ENCODE peak calls at places on chromosomes 7 and 10, in four cellular contexts. F is heart right ventricle, I is spleen, N is HCT116. T is an unnamed sample.

GRCh38 chr10:18214692-18215563 is 74.7 kb downstream of the CACNB2 start:
- DNase-seq in F (no peak), I (no peak), N (no peak), T (no peak)

GRCh38 chr7:141158562-141158961 is 84.7 kb downstream of the TMEM178B start:
- DNase-seq in I (no peak), N (peak; percentile 38), F (no peak), T (no peak)

GRCh38 chr7:54802841-54803240 is 43.8 kb upstream of the SEC61G start:
- DNase-seq in F (no peak), N (no peak), I (no peak), T (no peak)

GRCh38 chr7:28958235-28958945 is at the start of gene TRIL:
- DNase-seq in N (no peak), I (peak; percentile 84), F (peak; percentile 89), T (no peak)

GRCh38 chr10:43304079-43304686 is 37.3 kb upstream of the RASGEF1A start:
- DNase-seq in I (no peak), N (no peak), F (no peak), T (no peak)

GRCh38 chr10:33306126-33306525 is 28.3 kb downstream of the NRP1 start:
- DNase-seq in N (no peak), F (no peak), I (no peak), T (no peak)

GRCh38 chr7:47291461-47292051 is 290.4 kb downstream of the TNS3 start:
- DNase-seq in F (no peak), I (no peak), N (peak; percentile 35), T (no peak)

GRCh38 chr10:69647819-69648218 is 17.8 kb downstream of the FAM241B start:
- DNase-seq in F (no peak), I (peak; percentile 15), N (no peak), T (no peak)

GRCh38 chr7:44110724-44111635 is 6.8 kb downstream of the AEBP1 start:
- DNase-seq in N (no peak), I (no peak), F (no peak), T (no peak)

GRCh38 chr7:35761882-35762720 is 38.8 kb upstream of the SEPTIN7 start:
- DNase-seq in F (no peak), N (no peak), I (no peak), T (no peak)

GRCh38 chr7:45689011-45689796 is 115.0 kb downstream of the ADCY1 start:
- DNase-seq in I (peak; percentile 68), F (no peak), N (no peak), T (no peak)

GRCh38 chr7:67206452-67206851 is 209.8 kb downstream of the TYW1 start:
- DNase-seq in I (no peak), F (no peak), N (no peak), T (no peak)

GRCh38 chr7:9250876-9251275 is 817.5 kb downstream of the NXPH1 start:
- DNase-seq in N (no peak), F (no peak), I (peak; percentile 50), T (no peak)

GRCh38 chr7:39531818-39532217 is 34.4 kb upstream of the YAE1 start:
- DNase-seq in F (no peak), N (no peak), I (no peak), T (no peak)

GRCh38 chr10:61752111-61753011 is 89.6 kb downstream of the CABCOCO1 start:
- DNase-seq in F (no peak), N (peak; percentile 31), I (no peak), T (no peak)

GRCh38 chr10:26156019-26156418 is 60.6 kb upstream of the GAD2 start:
- DNase-seq in N (no peak), F (no peak), I (no peak), T (no peak)

GRCh38 chr7:90495241-90495640 is 25.8 kb downstream of the PTTG1IP2 start:
- DNase-seq in I (no peak), F (no peak), N (no peak), T (no peak)

GRCh38 chr10:58622286-58622685 is 109.6 kb downstream of the BICC1 start:
- DNase-seq in N (no peak), F (no peak), I (no peak), T (no peak)

DNA sequence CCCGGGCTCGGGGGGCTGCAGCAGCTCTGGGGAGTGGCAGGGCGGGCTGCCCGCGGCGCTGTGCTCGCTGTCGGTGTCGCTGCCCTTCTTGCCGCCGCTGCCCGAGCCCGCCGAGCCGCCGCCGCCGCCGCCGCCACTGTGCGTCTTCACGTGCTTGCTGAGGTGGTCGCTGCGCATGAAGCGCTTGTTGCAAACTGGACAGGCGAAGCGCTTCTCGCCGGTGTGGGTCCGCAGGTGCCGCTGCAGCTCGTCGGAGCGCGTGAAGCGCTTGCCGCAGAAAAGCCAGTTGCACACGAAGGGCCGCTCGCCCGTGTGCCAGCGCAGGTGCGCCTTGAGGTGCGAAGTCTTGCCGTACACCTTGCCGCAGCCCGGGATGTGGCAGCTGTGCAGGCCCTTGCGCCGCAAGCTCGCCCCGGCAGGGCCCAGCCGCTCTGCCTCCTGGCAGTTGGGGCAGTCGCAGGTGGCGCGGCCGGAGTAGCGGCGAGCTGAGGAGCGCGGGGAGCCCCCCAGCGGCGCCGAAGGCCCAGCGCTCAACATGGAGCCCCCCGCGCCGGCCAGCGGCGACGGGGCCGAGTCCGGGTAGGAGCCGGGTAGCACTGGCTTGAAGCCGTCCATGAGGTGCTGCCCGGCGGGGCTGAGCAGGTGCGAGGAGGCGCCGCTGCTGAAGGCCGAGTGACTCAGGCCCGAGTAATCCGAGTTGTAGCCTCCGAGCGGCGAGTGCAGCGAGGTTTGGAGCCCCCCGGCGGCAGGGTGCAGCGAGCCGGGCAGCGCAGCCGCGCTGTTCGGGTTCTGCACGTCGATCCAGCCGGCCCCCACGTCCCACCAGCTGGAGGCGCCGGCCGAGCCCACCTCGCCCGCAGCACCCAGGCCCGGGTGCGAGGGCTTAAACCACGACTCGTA is 2.1 kb downstream of the SP8 start:
- DNase-seq in I (no peak), F (no peak), N (no peak), T (no peak)
- H3K27ac ChIP-seq in I (no peak overlapping the region), F (no peak overlapping the region), N (no peak overlapping the region), T (no peak overlapping the region)

DNA sequence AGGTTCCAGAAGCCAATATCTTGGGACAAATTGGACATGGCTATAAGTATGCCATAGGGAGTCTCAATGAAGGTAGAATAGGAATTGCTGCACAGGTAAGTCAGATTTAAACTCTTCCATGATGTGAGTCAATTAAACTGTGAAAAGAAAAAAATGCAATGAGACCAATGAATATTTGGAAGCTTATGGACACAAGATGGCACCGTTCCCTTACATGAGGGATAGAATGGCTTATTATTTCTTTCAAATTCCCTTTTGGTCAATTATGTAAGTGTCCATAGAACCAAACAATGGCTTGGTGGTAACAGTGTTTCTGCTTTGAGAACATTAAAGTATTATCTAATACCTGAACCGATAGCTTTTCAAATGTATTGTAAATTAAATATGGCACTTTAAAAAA is 35.6 kb downstream of the ACADSB start:
- DNase-seq in N (peak; percentile 29), F (no peak), I (no peak), T (no peak)
- TF ChIP-seq CTCF in N (peak; percentile 76), F (peak; percentile 3), I (no peak), T (no peak)

GRCh38 chr10:4945706-4946348 is 17.4 kb upstream of the AKR1C1 start:
- DNase-seq in N (no peak), I (no peak), F (no peak), T (no peak)
- H3K27ac ChIP-seq in N (no peak overlapping the region), I (no peak overlapping the region), F (peak overlapping the region; percentile 19), T (no peak overlapping the region)

GRCh38 chr7:101767544-101767943 is 49.9 kb upstream of the CUX1 start:
- DNase-seq in F (no peak), I (no peak), N (no peak), T (no peak)

GRCh38 chr7:101772508-101773306 is 44.7 kb upstream of the CUX1 start:
- DNase-seq in N (no peak), I (no peak), F (no peak), T (no peak)

GRCh38 chr7:101768280-101768679 is 49.1 kb upstream of the CUX1 start:
- DNase-seq in I (no peak), N (no peak), F (no peak), T (no peak)

GRCh38 chr7:101775181-101775580 is 42.2 kb upstream of the CUX1 start:
- DNase-seq in I (no peak), N (no peak), F (no peak), T (no peak)

DNA sequence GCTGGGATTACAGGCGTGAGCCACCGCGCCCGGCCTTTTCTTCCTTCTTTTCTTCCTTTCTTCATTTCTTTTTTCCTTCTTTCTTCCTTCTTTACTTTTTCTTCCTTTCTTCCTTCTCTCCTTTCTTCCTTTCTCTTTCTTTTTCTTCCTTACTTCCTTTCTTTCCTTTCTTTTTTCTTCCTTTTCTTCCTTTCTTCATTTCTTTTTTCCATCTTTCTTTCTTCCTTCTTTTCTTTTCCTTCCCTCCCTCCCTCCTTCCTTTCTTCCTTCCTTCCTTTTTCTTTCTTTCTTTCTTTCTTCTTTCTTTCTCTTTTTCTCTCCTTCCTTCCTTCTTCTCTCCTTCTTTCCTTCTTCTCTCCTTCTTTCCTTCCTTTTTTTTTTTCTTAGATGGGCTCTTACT is 47.0 kb upstream of the CUX1 start:
- DNase-seq in F (no peak), I (no peak), N (no peak), T (no peak)
- TF ChIP-seq CTCF in F (no peak), I (no peak), N (no peak), T (no peak)

GRCh38 chr7:73519867-73520672 is 2.0 kb downstream of the BAZ1B start:
- DNase-seq in F (no peak), N (no peak), I (peak; percentile 62), T (no peak)
- H3K27ac ChIP-seq in F (peak overlapping the region; percentile 98), N (peak overlapping the region; percentile 96), I (peak overlapping the region; percentile 43), T (peak overlapping the region; percentile 54)

GRCh38 chr10:48611133-48611532 is 6.3 kb upstream of the ARHGAP22 start:
- DNase-seq in I (no peak), N (no peak), F (no peak), T (no peak)

GRCh38 chr10:48613015-48613414 is 8.1 kb upstream of the ARHGAP22 start:
- DNase-seq in I (no peak), N (no peak), F (no peak), T (no peak)

GRCh38 chr10:48616436-48616835 is 11.6 kb upstream of the ARHGAP22 start:
- DNase-seq in F (no peak), N (no peak), I (no peak), T (no peak)

GRCh38 chr10:48612241-48612943 is 7.5 kb upstream of the ARHGAP22 start:
- DNase-seq in F (no peak), I (no peak), N (no peak), T (no peak)

DNA sequence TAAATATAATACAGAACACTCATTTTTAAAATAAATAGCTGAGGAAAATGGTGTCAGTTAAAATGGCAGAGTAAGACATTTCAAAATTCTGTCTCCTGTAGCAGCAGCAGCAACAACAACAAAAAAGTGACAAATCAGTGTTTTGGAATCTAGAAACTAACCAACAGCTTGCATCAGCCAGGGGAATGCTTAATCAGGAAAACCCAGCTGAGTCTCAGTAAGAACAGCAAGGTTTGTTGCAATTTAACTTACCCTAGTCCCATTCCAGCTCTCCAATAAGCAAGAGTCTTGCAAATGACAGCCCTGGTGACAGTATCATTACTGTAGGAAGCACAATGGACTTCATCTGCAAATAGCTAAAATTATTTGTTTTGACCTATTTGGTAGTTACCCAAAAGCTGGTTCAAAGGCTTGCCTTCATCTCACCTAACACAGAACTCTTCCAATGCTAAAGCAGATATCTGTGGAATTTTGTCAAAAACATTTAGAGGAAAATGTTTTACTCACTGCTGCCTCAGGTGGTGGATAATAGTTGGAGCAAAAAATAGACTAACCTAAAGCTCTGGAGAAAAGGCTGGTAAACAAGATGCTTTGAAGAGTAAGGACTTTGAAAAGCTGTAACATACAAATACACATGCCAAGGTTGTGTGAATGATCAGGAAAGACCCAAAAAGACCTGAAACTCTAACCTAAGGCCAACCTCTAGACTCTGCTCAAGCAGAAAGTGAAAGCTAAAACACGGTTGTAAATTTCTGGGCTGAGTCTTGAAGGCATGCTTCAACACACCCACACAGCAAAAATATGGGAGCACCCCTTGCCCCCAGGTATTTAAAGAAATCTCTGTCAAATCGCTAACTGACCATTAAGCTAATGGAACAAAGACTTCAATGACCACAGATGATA is 9.9 kb upstream of the ARHGAP22 start:
- DNase-seq in N (no peak), F (no peak), I (no peak), T (no peak)
- TF ChIP-seq CTCF in N (peak; percentile 8), F (no peak), I (peak; percentile 17), T (no peak)

T was measured in CD4-positive, alpha-beta T cell.